ENCODE peak calls at places on chromosomes 2 and 18, in nine cellular contexts. One of them, this sample, is unnamed.

GRCh38 chr2:191376981-191377629 is 131.9 kb downstream of the MYO1B start:
- DNase-seq in T1000: peak; percentile 36
- DNase-seq in stimulated activated naive B cell treated with anti-CD40 and anti-IgM and Interleukin-4, amounts not matched to agents 10 μg/mL and 1 μg/mL and 100 μg/mL, for 72 hours: no peak
- DNase-seq in IMR-90: peak; percentile 93
- DNase-seq in ureter: peak; percentile 70
- DNase-seq in H7: no peak
- DNase-seq in uterus: peak; percentile 73
- DNase-seq in tibial artery: peak; percentile 88
- DNase-seq in astrocyte of the spinal cord: peak; percentile 88
- DNase-seq in this sample: peak; percentile 81

GRCh38 chr2:46306320-46306719 is 9.1 kb downstream of the EPAS1 start:
- DNase-seq in H7: no peak
- DNase-seq in stimulated activated naive B cell treated with anti-CD40 and anti-IgM and Interleukin-4, amounts not matched to agents 10 μg/mL and 1 μg/mL and 100 μg/mL, for 72 hours: no peak
- DNase-seq in ureter: no peak
- DNase-seq in IMR-90: peak; percentile 37
- DNase-seq in T1000: no peak
- DNase-seq in tibial artery: no peak
- DNase-seq in astrocyte of the spinal cord: no peak
- DNase-seq in uterus: no peak
- DNase-seq in this sample: peak; percentile 16

GRCh38 chr2:121297217-121297830 is 12.3 kb upstream of the TFCP2L1 start:
- DNase-seq in IMR-90: peak; percentile 17
- DNase-seq in astrocyte of the spinal cord: peak; percentile 25
- DNase-seq in stimulated activated naive B cell treated with anti-CD40 and anti-IgM and Interleukin-4, amounts not matched to agents 10 μg/mL and 1 μg/mL and 100 μg/mL, for 72 hours: no peak
- DNase-seq in T1000: no peak
- DNase-seq in uterus: no peak
- DNase-seq in H7: peak; percentile 81
- DNase-seq in tibial artery: no peak
- DNase-seq in ureter: no peak
- DNase-seq in this sample: peak; percentile 7

GRCh38 chr2:236943841-236944513 is 141.7 kb upstream of the COPS8 start:
- DNase-seq in stimulated activated naive B cell treated with anti-CD40 and anti-IgM and Interleukin-4, amounts not matched to agents 10 μg/mL and 1 μg/mL and 100 μg/mL, for 72 hours: no peak
- DNase-seq in tibial artery: no peak
- DNase-seq in H7: no peak
- DNase-seq in astrocyte of the spinal cord: no peak
- DNase-seq in uterus: no peak
- DNase-seq in T1000: no peak
- DNase-seq in IMR-90: no peak
- DNase-seq in ureter: peak; percentile 27
- DNase-seq in this sample: no peak

GRCh38 chr2:12498703-12499102 is 218.0 kb upstream of the TRIB2 start:
- DNase-seq in uterus: no peak
- DNase-seq in T1000: no peak
- DNase-seq in tibial artery: no peak
- DNase-seq in astrocyte of the spinal cord: no peak
- DNase-seq in H7: no peak
- DNase-seq in ureter: no peak
- DNase-seq in stimulated activated naive B cell treated with anti-CD40 and anti-IgM and Interleukin-4, amounts not matched to agents 10 μg/mL and 1 μg/mL and 100 μg/mL, for 72 hours: no peak
- DNase-seq in IMR-90: peak; percentile 74
- DNase-seq in this sample: peak; percentile 63

GRCh38 chr18:58541789-58542425 is 87.0 kb downstream of the ALPK2 start:
- DNase-seq in H7: no peak
- DNase-seq in stimulated activated naive B cell treated with anti-CD40 and anti-IgM and Interleukin-4, amounts not matched to agents 10 μg/mL and 1 μg/mL and 100 μg/mL, for 72 hours: no peak
- DNase-seq in astrocyte of the spinal cord: peak; percentile 99
- DNase-seq in IMR-90: peak; percentile 99
- DNase-seq in T1000: peak; percentile 38
- DNase-seq in uterus: no peak
- DNase-seq in ureter: no peak
- DNase-seq in tibial artery: no peak
- DNase-seq in this sample: peak; percentile 96

GRCh38 chr2:70984576-70985282 is 6.3 kb downstream of the ANKRD53 start:
- DNase-seq in ureter: peak; percentile 49
- DNase-seq in H7: peak; percentile 94
- DNase-seq in IMR-90: peak; percentile 37
- DNase-seq in T1000: no peak
- DNase-seq in tibial artery: no peak
- DNase-seq in astrocyte of the spinal cord: peak; percentile 46
- DNase-seq in uterus: peak; percentile 46
- DNase-seq in stimulated activated naive B cell treated with anti-CD40 and anti-IgM and Interleukin-4, amounts not matched to agents 10 μg/mL and 1 μg/mL and 100 μg/mL, for 72 hours: peak; percentile 49
- DNase-seq in this sample: no peak

GRCh38 chr2:100957971-100958653 is 44.0 kb upstream of the RPL31 start:
- DNase-seq in IMR-90: peak; percentile 84
- DNase-seq in H7: no peak
- DNase-seq in stimulated activated naive B cell treated with anti-CD40 and anti-IgM and Interleukin-4, amounts not matched to agents 10 μg/mL and 1 μg/mL and 100 μg/mL, for 72 hours: no peak
- DNase-seq in astrocyte of the spinal cord: peak; percentile 82
- DNase-seq in tibial artery: peak; percentile 69
- DNase-seq in T1000: no peak
- DNase-seq in uterus: peak; percentile 47
- DNase-seq in ureter: peak; percentile 65
- DNase-seq in this sample: no peak

GRCh38 chr2:219045937-219046550 is 4.7 kb upstream of the CFAP65 start:
- DNase-seq in ureter: no peak
- DNase-seq in astrocyte of the spinal cord: peak; percentile 35
- DNase-seq in T1000: peak; percentile 12
- DNase-seq in uterus: no peak
- DNase-seq in IMR-90: peak; percentile 27
- DNase-seq in stimulated activated naive B cell treated with anti-CD40 and anti-IgM and Interleukin-4, amounts not matched to agents 10 μg/mL and 1 μg/mL and 100 μg/mL, for 72 hours: no peak
- DNase-seq in H7: peak; percentile 89
- DNase-seq in tibial artery: no peak
- DNase-seq in this sample: no peak

GRCh38 chr2:237281900-237282306 is 132.1 kb downstream of the COL6A3 start:
- DNase-seq in astrocyte of the spinal cord: peak; percentile 91
- DNase-seq in stimulated activated naive B cell treated with anti-CD40 and anti-IgM and Interleukin-4, amounts not matched to agents 10 μg/mL and 1 μg/mL and 100 μg/mL, for 72 hours: no peak
- DNase-seq in uterus: no peak
- DNase-seq in H7: no peak
- DNase-seq in tibial artery: no peak
- DNase-seq in ureter: no peak
- DNase-seq in T1000: peak; percentile 25
- DNase-seq in IMR-90: peak; percentile 97
- DNase-seq in this sample: peak; percentile 94

GRCh38 chr18:44733069-44733753 is 52.5 kb downstream of the SETBP1 start:
- DNase-seq in stimulated activated naive B cell treated with anti-CD40 and anti-IgM and Interleukin-4, amounts not matched to agents 10 μg/mL and 1 μg/mL and 100 μg/mL, for 72 hours: no peak
- DNase-seq in ureter: no peak
- DNase-seq in IMR-90: peak; percentile 86
- DNase-seq in uterus: no peak
- DNase-seq in tibial artery: peak; percentile 55
- DNase-seq in astrocyte of the spinal cord: peak; percentile 92
- DNase-seq in T1000: peak; percentile 39
- DNase-seq in H7: no peak
- DNase-seq in this sample: peak; percentile 82

GRCh38 chr2:86703704-86704370 is 16.3 kb upstream of the RMND5A start:
- DNase-seq in ureter: no peak
- DNase-seq in uterus: no peak
- DNase-seq in stimulated activated naive B cell treated with anti-CD40 and anti-IgM and Interleukin-4, amounts not matched to agents 10 μg/mL and 1 μg/mL and 100 μg/mL, for 72 hours: no peak
- DNase-seq in tibial artery: no peak
- DNase-seq in H7: no peak
- DNase-seq in T1000: peak; percentile 63
- DNase-seq in IMR-90: no peak
- DNase-seq in astrocyte of the spinal cord: peak; percentile 8
- DNase-seq in this sample: peak; percentile 50

GRCh38 chr2:217248312-217248935 is 388.6 kb upstream of the TNP1 start:
- DNase-seq in H7: peak; percentile 21
- DNase-seq in IMR-90: peak; percentile 74
- DNase-seq in tibial artery: peak; percentile 67
- DNase-seq in uterus: peak; percentile 85
- DNase-seq in ureter: peak; percentile 92
- DNase-seq in T1000: no peak
- DNase-seq in astrocyte of the spinal cord: peak; percentile 81
- DNase-seq in stimulated activated naive B cell treated with anti-CD40 and anti-IgM and Interleukin-4, amounts not matched to agents 10 μg/mL and 1 μg/mL and 100 μg/mL, for 72 hours: peak; percentile 3
- DNase-seq in this sample: peak; percentile 39

GRCh38 chr2:237446333-237446654 is 32.3 kb upstream of the COL6A3 start:
- DNase-seq in astrocyte of the spinal cord: no peak
- DNase-seq in ureter: no peak
- DNase-seq in stimulated activated naive B cell treated with anti-CD40 and anti-IgM and Interleukin-4, amounts not matched to agents 10 μg/mL and 1 μg/mL and 100 μg/mL, for 72 hours: no peak
- DNase-seq in uterus: peak; percentile 75
- DNase-seq in tibial artery: no peak
- DNase-seq in T1000: no peak
- DNase-seq in H7: no peak
- DNase-seq in IMR-90: no peak
- DNase-seq in this sample: no peak

GRCh38 chr2:191421950-191422349 is 176.7 kb downstream of the MYO1B start:
- DNase-seq in IMR-90: no peak
- DNase-seq in ureter: no peak
- DNase-seq in uterus: no peak
- DNase-seq in astrocyte of the spinal cord: no peak
- DNase-seq in H7: no peak
- DNase-seq in stimulated activated naive B cell treated with anti-CD40 and anti-IgM and Interleukin-4, amounts not matched to agents 10 μg/mL and 1 μg/mL and 100 μg/mL, for 72 hours: no peak
- DNase-seq in T1000: no peak
- DNase-seq in tibial artery: no peak
- DNase-seq in this sample: no peak

GRCh38 chr18:62827397-62827796 is 112.1 kb downstream of the PHLPP1 start:
- DNase-seq in H7: no peak
- DNase-seq in IMR-90: no peak
- DNase-seq in T1000: no peak
- DNase-seq in tibial artery: no peak
- DNase-seq in stimulated activated naive B cell treated with anti-CD40 and anti-IgM and Interleukin-4, amounts not matched to agents 10 μg/mL and 1 μg/mL and 100 μg/mL, for 72 hours: no peak
- DNase-seq in uterus: no peak
- DNase-seq in ureter: no peak
- DNase-seq in astrocyte of the spinal cord: no peak
- DNase-seq in this sample: no peak

GRCh38 chr2:55490554-55490953 is 29.0 kb upstream of the CFAP36 start:
- DNase-seq in ureter: no peak
- DNase-seq in tibial artery: peak; percentile 46
- DNase-seq in IMR-90: peak; percentile 82
- DNase-seq in T1000: no peak
- DNase-seq in uterus: peak; percentile 17
- DNase-seq in H7: peak; percentile 31
- DNase-seq in stimulated activated naive B cell treated with anti-CD40 and anti-IgM and Interleukin-4, amounts not matched to agents 10 μg/mL and 1 μg/mL and 100 μg/mL, for 72 hours: no peak
- DNase-seq in astrocyte of the spinal cord: peak; percentile 82
- DNase-seq in this sample: peak; percentile 9

GRCh38 chr18:10085876-10086275 is 172.1 kb downstream of the VAPA start:
- DNase-seq in tibial artery: no peak
- DNase-seq in uterus: no peak
- DNase-seq in IMR-90: no peak
- DNase-seq in ureter: no peak
- DNase-seq in stimulated activated naive B cell treated with anti-CD40 and anti-IgM and Interleukin-4, amounts not matched to agents 10 μg/mL and 1 μg/mL and 100 μg/mL, for 72 hours: no peak
- DNase-seq in astrocyte of the spinal cord: no peak
- DNase-seq in H7: no peak
- DNase-seq in T1000: no peak
- DNase-seq in this sample: no peak

GRCh38 chr2:158172719-158173118 is 71.0 kb downstream of the UPP2 start:
- DNase-seq in uterus: no peak
- DNase-seq in stimulated activated naive B cell treated with anti-CD40 and anti-IgM and Interleukin-4, amounts not matched to agents 10 μg/mL and 1 μg/mL and 100 μg/mL, for 72 hours: no peak
- DNase-seq in T1000: no peak
- DNase-seq in tibial artery: no peak
- DNase-seq in astrocyte of the spinal cord: no peak
- DNase-seq in H7: no peak
- DNase-seq in ureter: no peak
- DNase-seq in IMR-90: no peak
- DNase-seq in this sample: no peak

GRCh38 chr2:129731925-129732629 is 247.4 kb upstream of the RAB6C start:
- DNase-seq in astrocyte of the spinal cord: no peak
- DNase-seq in T1000: no peak
- DNase-seq in H7: no peak
- DNase-seq in ureter: no peak
- DNase-seq in stimulated activated naive B cell treated with anti-CD40 and anti-IgM and Interleukin-4, amounts not matched to agents 10 μg/mL and 1 μg/mL and 100 μg/mL, for 72 hours: no peak
- DNase-seq in IMR-90: no peak
- DNase-seq in tibial artery: no peak
- DNase-seq in uterus: no peak
- DNase-seq in this sample: no peak

GRCh38 chr2:54952978-54953456 is 97.2 kb downstream of the RTN4 start:
- DNase-seq in tibial artery: no peak
- DNase-seq in H7: no peak
- DNase-seq in ureter: peak; percentile 40
- DNase-seq in astrocyte of the spinal cord: peak; percentile 35
- DNase-seq in T1000: no peak
- DNase-seq in IMR-90: no peak
- DNase-seq in uterus: no peak
- DNase-seq in stimulated activated naive B cell treated with anti-CD40 and anti-IgM and Interleukin-4, amounts not matched to agents 10 μg/mL and 1 μg/mL and 100 μg/mL, for 72 hours: no peak
- DNase-seq in this sample: no peak

GRCh38 chr18:9683418-9684396 is 24.4 kb upstream of the RAB31 start:
- DNase-seq in H7: no peak
- DNase-seq in astrocyte of the spinal cord: peak; percentile 79
- DNase-seq in IMR-90: peak; percentile 70
- DNase-seq in ureter: peak; percentile 61
- DNase-seq in tibial artery: peak; percentile 67
- DNase-seq in T1000: peak; percentile 17
- DNase-seq in stimulated activated naive B cell treated with anti-CD40 and anti-IgM and Interleukin-4, amounts not matched to agents 10 μg/mL and 1 μg/mL and 100 μg/mL, for 72 hours: no peak
- DNase-seq in uterus: peak; percentile 38
- DNase-seq in this sample: peak; percentile 64

GRCh38 chr2:161273038-161273760 is 35.0 kb upstream of the PSMD14 start:
- DNase-seq in uterus: no peak
- DNase-seq in astrocyte of the spinal cord: peak; percentile 76
- DNase-seq in IMR-90: peak; percentile 72
- DNase-seq in stimulated activated naive B cell treated with anti-CD40 and anti-IgM and Interleukin-4, amounts not matched to agents 10 μg/mL and 1 μg/mL and 100 μg/mL, for 72 hours: no peak
- DNase-seq in tibial artery: no peak
- DNase-seq in T1000: no peak
- DNase-seq in ureter: no peak
- DNase-seq in H7: peak; percentile 14
- DNase-seq in this sample: no peak

GRCh38 chr2:234029150-234029733 is 21.3 kb upstream of the SPP2 start:
- DNase-seq in ureter: no peak
- DNase-seq in T1000: no peak
- DNase-seq in uterus: no peak
- DNase-seq in IMR-90: peak; percentile 13
- DNase-seq in H7: no peak
- DNase-seq in astrocyte of the spinal cord: peak; percentile 15
- DNase-seq in tibial artery: no peak
- DNase-seq in stimulated activated naive B cell treated with anti-CD40 and anti-IgM and Interleukin-4, amounts not matched to agents 10 μg/mL and 1 μg/mL and 100 μg/mL, for 72 hours: no peak
- DNase-seq in this sample: no peak

GRCh38 chr2:204010611-204011560 is 74.3 kb downstream of the ICOS start:
- DNase-seq in stimulated activated naive B cell treated with anti-CD40 and anti-IgM and Interleukin-4, amounts not matched to agents 10 μg/mL and 1 μg/mL and 100 μg/mL, for 72 hours: no peak
- DNase-seq in uterus: no peak
- DNase-seq in IMR-90: no peak
- DNase-seq in tibial artery: no peak
- DNase-seq in ureter: no peak
- DNase-seq in astrocyte of the spinal cord: no peak
- DNase-seq in H7: no peak
- DNase-seq in T1000: no peak
- DNase-seq in this sample: no peak

GRCh38 chr18:13378150-13378549 is 159.6 kb downstream of the LDLRAD4 start:
- DNase-seq in IMR-90: no peak
- DNase-seq in ureter: no peak
- DNase-seq in H7: no peak
- DNase-seq in uterus: no peak
- DNase-seq in stimulated activated naive B cell treated with anti-CD40 and anti-IgM and Interleukin-4, amounts not matched to agents 10 μg/mL and 1 μg/mL and 100 μg/mL, for 72 hours: no peak
- DNase-seq in tibial artery: no peak
- DNase-seq in T1000: no peak
- DNase-seq in astrocyte of the spinal cord: no peak
- DNase-seq in this sample: no peak

GRCh38 chr2:183207110-183207509 is 82.9 kb downstream of the NUP35 start:
- DNase-seq in T1000: no peak
- DNase-seq in astrocyte of the spinal cord: peak; percentile 73
- DNase-seq in H7: no peak
- DNase-seq in stimulated activated naive B cell treated with anti-CD40 and anti-IgM and Interleukin-4, amounts not matched to agents 10 μg/mL and 1 μg/mL and 100 μg/mL, for 72 hours: no peak
- DNase-seq in ureter: no peak
- DNase-seq in IMR-90: peak; percentile 28
- DNase-seq in uterus: no peak
- DNase-seq in tibial artery: no peak
- DNase-seq in this sample: peak; percentile 55

GRCh38 chr2:195956725-195957124 is 111.9 kb downstream of the DNAH7 start:
- DNase-seq in IMR-90: no peak
- DNase-seq in uterus: no peak
- DNase-seq in ureter: no peak
- DNase-seq in astrocyte of the spinal cord: no peak
- DNase-seq in tibial artery: no peak
- DNase-seq in stimulated activated naive B cell treated with anti-CD40 and anti-IgM and Interleukin-4, amounts not matched to agents 10 μg/mL and 1 μg/mL and 100 μg/mL, for 72 hours: no peak
- DNase-seq in H7: no peak
- DNase-seq in T1000: no peak
- DNase-seq in this sample: no peak

GRCh38 chr18:58218111-58218510 is 174.1 kb downstream of the NEDD4L start:
- DNase-seq in astrocyte of the spinal cord: no peak
- DNase-seq in stimulated activated naive B cell treated with anti-CD40 and anti-IgM and Interleukin-4, amounts not matched to agents 10 μg/mL and 1 μg/mL and 100 μg/mL, for 72 hours: no peak
- DNase-seq in ureter: no peak
- DNase-seq in IMR-90: peak; percentile 30
- DNase-seq in H7: no peak
- DNase-seq in T1000: no peak
- DNase-seq in uterus: no peak
- DNase-seq in tibial artery: no peak
- DNase-seq in this sample: no peak

GRCh38 chr2:14826518-14826917 is 194.0 kb downstream of the LRATD1 start:
- DNase-seq in H7: no peak
- DNase-seq in ureter: no peak
- DNase-seq in IMR-90: no peak
- DNase-seq in astrocyte of the spinal cord: no peak
- DNase-seq in tibial artery: no peak
- DNase-seq in T1000: no peak
- DNase-seq in uterus: no peak
- DNase-seq in stimulated activated naive B cell treated with anti-CD40 and anti-IgM and Interleukin-4, amounts not matched to agents 10 μg/mL and 1 μg/mL and 100 μg/mL, for 72 hours: no peak
- DNase-seq in this sample: no peak

GRCh38 chr18:49849331-49850217 is 36.2 kb upstream of the ACAA2 start:
- DNase-seq in stimulated activated naive B cell treated with anti-CD40 and anti-IgM and Interleukin-4, amounts not matched to agents 10 μg/mL and 1 μg/mL and 100 μg/mL, for 72 hours: no peak
- DNase-seq in H7: peak; percentile 88
- DNase-seq in astrocyte of the spinal cord: peak; percentile 92
- DNase-seq in T1000: peak; percentile 54
- DNase-seq in uterus: no peak
- DNase-seq in tibial artery: no peak
- DNase-seq in ureter: peak; percentile 54
- DNase-seq in IMR-90: peak; percentile 92
- DNase-seq in this sample: peak; percentile 96